ENCODE peak calls at places on chromosomes 4 and X, in ten cellular contexts. One of them, this sample, is unnamed.

GRCh38 chr4:89715611-89716010 is 121.3 kb downstream of the SNCA start:
- DNase-seq in natural killer cell treated with Interleukin-12 subunit alpha and Interleukin-12 subunit beta and Interleukin-15 and Interleukin-18, amount 100 ng/mL, for 72 hours: no peak
- DNase-seq in stimulated activated CD8-positive, alpha-beta memory T cell treated with anti-CD3 and anti-CD28 coated beads, Interleukin-2, amount 100 ng/mL, for 1 hour: no peak
- DNase-seq in NCI-H1930: no peak
- DNase-seq in NCI-H1105 treated with DMSO at 0.1 percent for 48 hours: no peak
- DNase-seq in sciatic nerve: no peak
- DNase-seq in HEK293T: no peak
- DNase-seq in BE2C: no peak
- DNase-seq in brain microvascular endothelial cell: no peak
- DNase-seq in upper lobe of left lung: no peak
- DNase-seq in this sample: no peak

GRCh38 chrX:101359966-101360365 is 11.4 kb upstream of the TIMM8A start:
- DNase-seq in HEK293T: no peak
- DNase-seq in NCI-H1930: no peak
- DNase-seq in upper lobe of left lung: no peak
- DNase-seq in NCI-H1105 treated with DMSO at 0.1 percent for 48 hours: no peak
- DNase-seq in stimulated activated CD8-positive, alpha-beta memory T cell treated with anti-CD3 and anti-CD28 coated beads, Interleukin-2, amount 100 ng/mL, for 1 hour: no peak
- DNase-seq in BE2C: no peak
- DNase-seq in brain microvascular endothelial cell: no peak
- DNase-seq in natural killer cell treated with Interleukin-12 subunit alpha and Interleukin-12 subunit beta and Interleukin-15 and Interleukin-18, amount 100 ng/mL, for 72 hours: no peak
- DNase-seq in sciatic nerve: no peak
- DNase-seq in this sample: no peak

GRCh38 chrX:16258936-16259335 is 91.7 kb downstream of the MAGEB17 start:
- DNase-seq in natural killer cell treated with Interleukin-12 subunit alpha and Interleukin-12 subunit beta and Interleukin-15 and Interleukin-18, amount 100 ng/mL, for 72 hours: no peak
- DNase-seq in HEK293T: no peak
- DNase-seq in upper lobe of left lung: no peak
- DNase-seq in NCI-H1930: no peak
- DNase-seq in NCI-H1105 treated with DMSO at 0.1 percent for 48 hours: no peak
- DNase-seq in sciatic nerve: no peak
- DNase-seq in brain microvascular endothelial cell: no peak
- DNase-seq in BE2C: no peak
- DNase-seq in stimulated activated CD8-positive, alpha-beta memory T cell treated with anti-CD3 and anti-CD28 coated beads, Interleukin-2, amount 100 ng/mL, for 1 hour: no peak
- DNase-seq in this sample: no peak

GRCh38 chrX:357693-358471 is 28.8 kb downstream of the PPP2R3B start:
- DNase-seq in NCI-H1930: no peak
- DNase-seq in stimulated activated CD8-positive, alpha-beta memory T cell treated with anti-CD3 and anti-CD28 coated beads, Interleukin-2, amount 100 ng/mL, for 1 hour: peak; percentile 14
- DNase-seq in sciatic nerve: no peak
- DNase-seq in HEK293T: no peak
- DNase-seq in NCI-H1105 treated with DMSO at 0.1 percent for 48 hours: no peak
- DNase-seq in upper lobe of left lung: peak; percentile 70
- DNase-seq in brain microvascular endothelial cell: peak; percentile 40
- DNase-seq in natural killer cell treated with Interleukin-12 subunit alpha and Interleukin-12 subunit beta and Interleukin-15 and Interleukin-18, amount 100 ng/mL, for 72 hours: peak; percentile 59
- DNase-seq in BE2C: no peak
- DNase-seq in this sample: no peak

GRCh38 chr4:95114521-95114920 is 356.8 kb downstream of the BMPR1B start:
- DNase-seq in NCI-H1930: no peak
- DNase-seq in upper lobe of left lung: no peak
- DNase-seq in HEK293T: no peak
- DNase-seq in BE2C: no peak
- DNase-seq in sciatic nerve: no peak
- DNase-seq in NCI-H1105 treated with DMSO at 0.1 percent for 48 hours: no peak
- DNase-seq in natural killer cell treated with Interleukin-12 subunit alpha and Interleukin-12 subunit beta and Interleukin-15 and Interleukin-18, amount 100 ng/mL, for 72 hours: no peak
- DNase-seq in stimulated activated CD8-positive, alpha-beta memory T cell treated with anti-CD3 and anti-CD28 coated beads, Interleukin-2, amount 100 ng/mL, for 1 hour: no peak
- DNase-seq in brain microvascular endothelial cell: no peak
- DNase-seq in this sample: no peak

GRCh38 chr4:48290146-48290772 is 20.6 kb upstream of the TEC start:
- DNase-seq in NCI-H1930: no peak
- DNase-seq in HEK293T: peak; percentile 55
- DNase-seq in natural killer cell treated with Interleukin-12 subunit alpha and Interleukin-12 subunit beta and Interleukin-15 and Interleukin-18, amount 100 ng/mL, for 72 hours: no peak
- DNase-seq in BE2C: peak; percentile 32
- DNase-seq in brain microvascular endothelial cell: peak; percentile 16
- DNase-seq in NCI-H1105 treated with DMSO at 0.1 percent for 48 hours: peak; percentile 1
- DNase-seq in upper lobe of left lung: no peak
- DNase-seq in sciatic nerve: no peak
- DNase-seq in stimulated activated CD8-positive, alpha-beta memory T cell treated with anti-CD3 and anti-CD28 coated beads, Interleukin-2, amount 100 ng/mL, for 1 hour: no peak
- DNase-seq in this sample: no peak

GRCh38 chr4:156190606-156191005 is 236.9 kb upstream of the CTSO start:
- DNase-seq in natural killer cell treated with Interleukin-12 subunit alpha and Interleukin-12 subunit beta and Interleukin-15 and Interleukin-18, amount 100 ng/mL, for 72 hours: no peak
- DNase-seq in brain microvascular endothelial cell: peak; percentile 73
- DNase-seq in BE2C: no peak
- DNase-seq in HEK293T: no peak
- DNase-seq in NCI-H1930: no peak
- DNase-seq in sciatic nerve: no peak
- DNase-seq in NCI-H1105 treated with DMSO at 0.1 percent for 48 hours: no peak
- DNase-seq in stimulated activated CD8-positive, alpha-beta memory T cell treated with anti-CD3 and anti-CD28 coated beads, Interleukin-2, amount 100 ng/mL, for 1 hour: no peak
- DNase-seq in upper lobe of left lung: no peak
- DNase-seq in this sample: no peak

GRCh38 chr4:86522349-86522748 is 71.8 kb upstream of the PTPN13 start:
- DNase-seq in BE2C: no peak
- DNase-seq in HEK293T: no peak
- DNase-seq in NCI-H1105 treated with DMSO at 0.1 percent for 48 hours: no peak
- DNase-seq in NCI-H1930: no peak
- DNase-seq in sciatic nerve: no peak
- DNase-seq in upper lobe of left lung: no peak
- DNase-seq in stimulated activated CD8-positive, alpha-beta memory T cell treated with anti-CD3 and anti-CD28 coated beads, Interleukin-2, amount 100 ng/mL, for 1 hour: no peak
- DNase-seq in brain microvascular endothelial cell: no peak
- DNase-seq in natural killer cell treated with Interleukin-12 subunit alpha and Interleukin-12 subunit beta and Interleukin-15 and Interleukin-18, amount 100 ng/mL, for 72 hours: no peak
- DNase-seq in this sample: no peak

GRCh38 chr4:123699823-123700822 is 303.5 kb downstream of the SPRY1 start:
- DNase-seq in BE2C: no peak
- DNase-seq in natural killer cell treated with Interleukin-12 subunit alpha and Interleukin-12 subunit beta and Interleukin-15 and Interleukin-18, amount 100 ng/mL, for 72 hours: no peak
- DNase-seq in brain microvascular endothelial cell: peak; percentile 88
- DNase-seq in HEK293T: no peak
- DNase-seq in sciatic nerve: no peak
- DNase-seq in NCI-H1105 treated with DMSO at 0.1 percent for 48 hours: no peak
- DNase-seq in stimulated activated CD8-positive, alpha-beta memory T cell treated with anti-CD3 and anti-CD28 coated beads, Interleukin-2, amount 100 ng/mL, for 1 hour: no peak
- DNase-seq in NCI-H1930: no peak
- DNase-seq in upper lobe of left lung: no peak
- DNase-seq in this sample: no peak

GRCh38 chrX:129360175-129360574 is 163.1 kb downstream of the SMARCA1 start:
- DNase-seq in natural killer cell treated with Interleukin-12 subunit alpha and Interleukin-12 subunit beta and Interleukin-15 and Interleukin-18, amount 100 ng/mL, for 72 hours: no peak
- DNase-seq in BE2C: peak; percentile 34
- DNase-seq in upper lobe of left lung: no peak
- DNase-seq in sciatic nerve: peak; percentile 53
- DNase-seq in NCI-H1105 treated with DMSO at 0.1 percent for 48 hours: peak; percentile 17
- DNase-seq in HEK293T: peak; percentile 67
- DNase-seq in stimulated activated CD8-positive, alpha-beta memory T cell treated with anti-CD3 and anti-CD28 coated beads, Interleukin-2, amount 100 ng/mL, for 1 hour: no peak
- DNase-seq in NCI-H1930: peak; percentile 57
- DNase-seq in brain microvascular endothelial cell: peak; percentile 53
- DNase-seq in this sample: peak; percentile 6

GRCh38 chr4:123477804-123478209 is 81.2 kb downstream of the SPRY1 start:
- DNase-seq in brain microvascular endothelial cell: peak; percentile 75
- DNase-seq in sciatic nerve: peak; percentile 63
- DNase-seq in NCI-H1105 treated with DMSO at 0.1 percent for 48 hours: no peak
- DNase-seq in stimulated activated CD8-positive, alpha-beta memory T cell treated with anti-CD3 and anti-CD28 coated beads, Interleukin-2, amount 100 ng/mL, for 1 hour: peak; percentile 19
- DNase-seq in upper lobe of left lung: no peak
- DNase-seq in HEK293T: no peak
- DNase-seq in BE2C: no peak
- DNase-seq in natural killer cell treated with Interleukin-12 subunit alpha and Interleukin-12 subunit beta and Interleukin-15 and Interleukin-18, amount 100 ng/mL, for 72 hours: peak; percentile 90
- DNase-seq in NCI-H1930: no peak
- DNase-seq in this sample: no peak

GRCh38 chr4:7967501-7968261 is 28.0 kb upstream of the AFAP1 start:
- DNase-seq in BE2C: no peak
- DNase-seq in stimulated activated CD8-positive, alpha-beta memory T cell treated with anti-CD3 and anti-CD28 coated beads, Interleukin-2, amount 100 ng/mL, for 1 hour: no peak
- DNase-seq in sciatic nerve: no peak
- DNase-seq in HEK293T: no peak
- DNase-seq in NCI-H1930: no peak
- DNase-seq in NCI-H1105 treated with DMSO at 0.1 percent for 48 hours: no peak
- DNase-seq in brain microvascular endothelial cell: no peak
- DNase-seq in natural killer cell treated with Interleukin-12 subunit alpha and Interleukin-12 subunit beta and Interleukin-15 and Interleukin-18, amount 100 ng/mL, for 72 hours: peak; percentile 69
- DNase-seq in upper lobe of left lung: peak; percentile 72
- DNase-seq in this sample: no peak

GRCh38 chrX:13658602-13659001 is 5.7 kb downstream of the TCEANC start:
- DNase-seq in NCI-H1105 treated with DMSO at 0.1 percent for 48 hours: peak; percentile 40
- DNase-seq in BE2C: no peak
- DNase-seq in upper lobe of left lung: no peak
- DNase-seq in HEK293T: peak; percentile 19
- DNase-seq in sciatic nerve: no peak
- DNase-seq in natural killer cell treated with Interleukin-12 subunit alpha and Interleukin-12 subunit beta and Interleukin-15 and Interleukin-18, amount 100 ng/mL, for 72 hours: peak; percentile 69
- DNase-seq in stimulated activated CD8-positive, alpha-beta memory T cell treated with anti-CD3 and anti-CD28 coated beads, Interleukin-2, amount 100 ng/mL, for 1 hour: no peak
- DNase-seq in NCI-H1930: peak; percentile 20
- DNase-seq in brain microvascular endothelial cell: peak; percentile 23
- DNase-seq in this sample: peak; percentile 13

GRCh38 chrX:155263854-155264628 is at the start of gene RAB39B:
- DNase-seq in natural killer cell treated with Interleukin-12 subunit alpha and Interleukin-12 subunit beta and Interleukin-15 and Interleukin-18, amount 100 ng/mL, for 72 hours: peak; percentile 82
- DNase-seq in stimulated activated CD8-positive, alpha-beta memory T cell treated with anti-CD3 and anti-CD28 coated beads, Interleukin-2, amount 100 ng/mL, for 1 hour: peak; percentile 48
- DNase-seq in sciatic nerve: peak; percentile 57
- DNase-seq in NCI-H1930: peak; percentile 70
- DNase-seq in HEK293T: peak; percentile 74
- DNase-seq in upper lobe of left lung: peak; percentile 86
- DNase-seq in brain microvascular endothelial cell: peak; percentile 52
- DNase-seq in NCI-H1105 treated with DMSO at 0.1 percent for 48 hours: peak; percentile 88
- DNase-seq in BE2C: peak; percentile 69
- DNase-seq in this sample: peak; percentile 44

GRCh38 chr4:128501239-128501638 is 213.6 kb upstream of the PGRMC2 start:
- DNase-seq in NCI-H1105 treated with DMSO at 0.1 percent for 48 hours: no peak
- DNase-seq in brain microvascular endothelial cell: no peak
- DNase-seq in upper lobe of left lung: no peak
- DNase-seq in NCI-H1930: no peak
- DNase-seq in stimulated activated CD8-positive, alpha-beta memory T cell treated with anti-CD3 and anti-CD28 coated beads, Interleukin-2, amount 100 ng/mL, for 1 hour: no peak
- DNase-seq in HEK293T: no peak
- DNase-seq in natural killer cell treated with Interleukin-12 subunit alpha and Interleukin-12 subunit beta and Interleukin-15 and Interleukin-18, amount 100 ng/mL, for 72 hours: no peak
- DNase-seq in sciatic nerve: no peak
- DNase-seq in BE2C: no peak
- DNase-seq in this sample: no peak

GRCh38 chrX:153946910-153947769 is 2.7 kb upstream of the RENBP start:
- DNase-seq in upper lobe of left lung: no peak
- DNase-seq in sciatic nerve: peak; percentile 83
- DNase-seq in natural killer cell treated with Interleukin-12 subunit alpha and Interleukin-12 subunit beta and Interleukin-15 and Interleukin-18, amount 100 ng/mL, for 72 hours: peak; percentile 82
- DNase-seq in brain microvascular endothelial cell: peak; percentile 56
- DNase-seq in HEK293T: peak; percentile 88
- DNase-seq in stimulated activated CD8-positive, alpha-beta memory T cell treated with anti-CD3 and anti-CD28 coated beads, Interleukin-2, amount 100 ng/mL, for 1 hour: peak; percentile 61
- DNase-seq in NCI-H1930: peak; percentile 58
- DNase-seq in NCI-H1105 treated with DMSO at 0.1 percent for 48 hours: peak; percentile 82
- DNase-seq in BE2C: peak; percentile 86
- DNase-seq in this sample: peak; percentile 56

GRCh38 chrX:21741378-21741777 is 16.5 kb downstream of the SMPX start:
- DNase-seq in BE2C: no peak
- DNase-seq in brain microvascular endothelial cell: no peak
- DNase-seq in sciatic nerve: no peak
- DNase-seq in stimulated activated CD8-positive, alpha-beta memory T cell treated with anti-CD3 and anti-CD28 coated beads, Interleukin-2, amount 100 ng/mL, for 1 hour: no peak
- DNase-seq in HEK293T: no peak
- DNase-seq in NCI-H1930: no peak
- DNase-seq in natural killer cell treated with Interleukin-12 subunit alpha and Interleukin-12 subunit beta and Interleukin-15 and Interleukin-18, amount 100 ng/mL, for 72 hours: no peak
- DNase-seq in NCI-H1105 treated with DMSO at 0.1 percent for 48 hours: no peak
- DNase-seq in upper lobe of left lung: no peak
- DNase-seq in this sample: no peak

GRCh38 chrX:119421306-119421705 is 22.2 kb downstream of the SLC25A43 start:
- DNase-seq in HEK293T: no peak
- DNase-seq in NCI-H1105 treated with DMSO at 0.1 percent for 48 hours: no peak
- DNase-seq in brain microvascular endothelial cell: no peak
- DNase-seq in NCI-H1930: no peak
- DNase-seq in BE2C: no peak
- DNase-seq in natural killer cell treated with Interleukin-12 subunit alpha and Interleukin-12 subunit beta and Interleukin-15 and Interleukin-18, amount 100 ng/mL, for 72 hours: no peak
- DNase-seq in upper lobe of left lung: no peak
- DNase-seq in sciatic nerve: no peak
- DNase-seq in stimulated activated CD8-positive, alpha-beta memory T cell treated with anti-CD3 and anti-CD28 coated beads, Interleukin-2, amount 100 ng/mL, for 1 hour: no peak
- DNase-seq in this sample: no peak